ENCODE peak calls at places on chromosomes 6 and 20, in nine cellular contexts. One of them, this sample, is unnamed.

GRCh38 chr20:19924255-19924654 is 92.9 kb upstream of the NAA20 start:
- DNase-seq in PC-3: no peak
- DNase-seq in sigmoid colon: no peak
- DNase-seq in transverse colon: no peak
- DNase-seq in gastrocnemius medialis: no peak
- DNase-seq in fibroblast of lung: no peak
- DNase-seq in heart left ventricle: no peak
- DNase-seq in HCT116: no peak
- DNase-seq in Caco-2: no peak
- DNase-seq in this sample: no peak

GRCh38 chr20:25238319-25239037 is 9.4 kb upstream of the PYGB start:
- DNase-seq in PC-3: peak; percentile 41
- DNase-seq in sigmoid colon: peak; percentile 50
- DNase-seq in transverse colon: no peak
- DNase-seq in gastrocnemius medialis: no peak
- DNase-seq in fibroblast of lung: peak; percentile 68
- DNase-seq in heart left ventricle: no peak
- DNase-seq in HCT116: no peak
- DNase-seq in Caco-2: peak; percentile 4
- DNase-seq in this sample: no peak

GRCh38 chr6:159152014-159152413 is 17.2 kb upstream of the FNDC1 start:
- DNase-seq in PC-3: no peak
- DNase-seq in sigmoid colon: no peak
- DNase-seq in transverse colon: no peak
- DNase-seq in gastrocnemius medialis: no peak
- DNase-seq in fibroblast of lung: no peak
- DNase-seq in heart left ventricle: no peak
- DNase-seq in HCT116: no peak
- DNase-seq in Caco-2: no peak
- DNase-seq in this sample: no peak

GRCh38 chr20:52190437-52191131 is 995 bp downstream of the ZFP64 start:
- DNase-seq in PC-3: peak; percentile 81
- DNase-seq in sigmoid colon: no peak
- DNase-seq in transverse colon: peak; percentile 68
- DNase-seq in gastrocnemius medialis: no peak
- DNase-seq in fibroblast of lung: peak; percentile 17
- DNase-seq in heart left ventricle: peak; percentile 12
- DNase-seq in HCT116: peak; percentile 6
- DNase-seq in Caco-2: peak; percentile 67
- DNase-seq in this sample: no peak

GRCh38 chr6:43733471-43734293 is 36.3 kb upstream of the VEGFA start:
- DNase-seq in PC-3: no peak
- DNase-seq in sigmoid colon: no peak
- DNase-seq in transverse colon: no peak
- DNase-seq in gastrocnemius medialis: no peak
- DNase-seq in fibroblast of lung: no peak
- DNase-seq in heart left ventricle: no peak
- DNase-seq in HCT116: no peak
- DNase-seq in Caco-2: no peak
- DNase-seq in this sample: no peak

GRCh38 chr6:48426636-48427035 is 315.6 kb upstream of the PTCHD4 start:
- DNase-seq in PC-3: peak; percentile 40
- DNase-seq in sigmoid colon: no peak
- DNase-seq in transverse colon: no peak
- DNase-seq in gastrocnemius medialis: no peak
- DNase-seq in fibroblast of lung: peak; percentile 95
- DNase-seq in heart left ventricle: no peak
- DNase-seq in HCT116: no peak
- DNase-seq in Caco-2: no peak
- DNase-seq in this sample: no peak

GRCh38 chr6:147154454-147154853 is 49.8 kb upstream of the STXBP5 start:
- DNase-seq in PC-3: peak; percentile 94
- DNase-seq in sigmoid colon: no peak
- DNase-seq in transverse colon: no peak
- DNase-seq in gastrocnemius medialis: no peak
- DNase-seq in fibroblast of lung: peak; percentile 71
- DNase-seq in heart left ventricle: no peak
- DNase-seq in HCT116: no peak
- DNase-seq in Caco-2: no peak
- DNase-seq in this sample: no peak

GRCh38 chr6:63685453-63686379 is 50.1 kb downstream of the PHF3 start:
- DNase-seq in PC-3: no peak
- DNase-seq in sigmoid colon: no peak
- DNase-seq in transverse colon: no peak
- DNase-seq in gastrocnemius medialis: no peak
- DNase-seq in fibroblast of lung: no peak
- DNase-seq in heart left ventricle: no peak
- DNase-seq in HCT116: no peak
- DNase-seq in Caco-2: no peak
- DNase-seq in this sample: no peak

GRCh38 chr6:163866192-163866591 is 451.7 kb downstream of the QKI start:
- DNase-seq in PC-3: no peak
- DNase-seq in sigmoid colon: no peak
- DNase-seq in transverse colon: no peak
- DNase-seq in gastrocnemius medialis: no peak
- DNase-seq in fibroblast of lung: no peak
- DNase-seq in heart left ventricle: no peak
- DNase-seq in HCT116: no peak
- DNase-seq in Caco-2: no peak
- DNase-seq in this sample: no peak

GRCh38 chr6:81696505-81696904 is 56.0 kb downstream of the TENT5A start:
- DNase-seq in PC-3: peak; percentile 51
- DNase-seq in sigmoid colon: no peak
- DNase-seq in transverse colon: no peak
- DNase-seq in gastrocnemius medialis: no peak
- DNase-seq in fibroblast of lung: peak; percentile 2
- DNase-seq in heart left ventricle: no peak
- DNase-seq in HCT116: no peak
- DNase-seq in Caco-2: peak; percentile 38
- DNase-seq in this sample: no peak

GRCh38 chr6:82836022-82836575 is 229.5 kb downstream of the UBE3D start:
- DNase-seq in PC-3: no peak
- DNase-seq in sigmoid colon: no peak
- DNase-seq in transverse colon: no peak
- DNase-seq in gastrocnemius medialis: no peak
- DNase-seq in fibroblast of lung: no peak
- DNase-seq in heart left ventricle: no peak
- DNase-seq in HCT116: no peak
- DNase-seq in Caco-2: no peak
- DNase-seq in this sample: no peak

GRCh38 chr6:31972709-31973350 is 892 bp upstream of the DXO start:
- DNase-seq in PC-3: no peak
- DNase-seq in sigmoid colon: no peak
- DNase-seq in transverse colon: no peak
- DNase-seq in gastrocnemius medialis: no peak
- DNase-seq in fibroblast of lung: peak; percentile 25
- DNase-seq in heart left ventricle: no peak
- DNase-seq in HCT116: no peak
- DNase-seq in Caco-2: no peak
- DNase-seq in this sample: no peak

DNA sequence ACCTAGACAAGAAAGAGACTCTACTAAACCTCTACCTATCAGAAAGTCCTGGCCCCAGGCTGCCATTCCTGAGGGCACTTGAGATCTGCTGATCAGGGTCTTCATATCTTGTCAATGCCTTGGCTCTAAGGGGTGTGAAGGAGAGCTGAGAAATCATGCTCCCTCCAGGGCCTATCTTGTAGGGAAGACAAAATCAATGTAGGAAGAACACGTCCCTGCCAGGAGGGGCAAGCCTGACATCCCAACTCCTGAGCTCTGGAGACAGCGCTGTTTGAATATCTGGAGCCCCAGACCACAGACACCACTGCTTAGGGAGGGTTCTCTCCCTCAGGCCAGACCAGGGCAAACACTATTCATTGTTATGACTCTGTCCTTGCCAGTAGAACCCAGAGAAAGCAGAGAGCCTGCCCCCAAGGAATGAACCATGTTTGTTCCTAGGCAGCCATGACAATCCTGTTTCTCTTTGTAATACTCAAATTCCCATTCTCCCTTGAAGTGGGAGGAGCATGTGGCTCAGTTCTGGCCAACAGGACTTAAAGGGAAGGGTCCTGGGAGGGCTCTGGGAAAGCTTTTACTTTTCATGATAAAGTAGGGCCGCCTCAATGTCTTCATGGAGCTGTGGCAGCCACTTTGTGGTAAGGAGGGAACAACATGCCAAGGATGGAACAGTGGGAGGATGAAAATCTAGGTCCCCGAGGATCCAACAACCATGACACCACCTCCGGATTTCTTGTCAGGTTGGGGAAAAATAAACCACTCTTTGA is 1.8 kb upstream of the FASTKD5 start:
- DNase-seq in PC-3: no peak
- DNase-seq in sigmoid colon: no peak
- DNase-seq in transverse colon: no peak
- DNase-seq in gastrocnemius medialis: no peak
- DNase-seq in fibroblast of lung: no peak
- DNase-seq in heart left ventricle: no peak
- DNase-seq in HCT116: no peak
- DNase-seq in Caco-2: no peak
- DNase-seq in this sample: no peak
- H3K4me1 ChIP-seq in PC-3: peaks cover 14% of the 10 kb centered on the region
- H3K4me1 ChIP-seq in sigmoid colon: peaks cover 23% of the 10 kb centered on the region
- H3K4me1 ChIP-seq in transverse colon: peaks cover 31% of the 10 kb centered on the region
- H3K4me1 ChIP-seq in gastrocnemius medialis: peaks cover 31% of the 10 kb centered on the region
- H3K4me1 ChIP-seq in fibroblast of lung: peaks cover 2% of the 10 kb centered on the region
- H3K4me1 ChIP-seq in heart left ventricle: peaks cover 24% of the 10 kb centered on the region
- H3K4me1 ChIP-seq in HCT116: peaks cover 10% of the 10 kb centered on the region
- H3K4me1 ChIP-seq in Caco-2: peaks cover 8% of the 10 kb centered on the region
- H3K4me1 ChIP-seq in this sample: peaks cover 15% of the 10 kb centered on the region

GRCh38 chr6:142855877-142856606 is 88.9 kb downstream of the HIVEP2 start:
- DNase-seq in PC-3: no peak
- DNase-seq in sigmoid colon: no peak
- DNase-seq in transverse colon: no peak
- DNase-seq in gastrocnemius medialis: no peak
- DNase-seq in fibroblast of lung: no peak
- DNase-seq in heart left ventricle: no peak
- DNase-seq in HCT116: no peak
- DNase-seq in Caco-2: no peak
- DNase-seq in this sample: no peak

GRCh38 chr6:142853244-142854180 is 91.5 kb downstream of the HIVEP2 start:
- DNase-seq in PC-3: peak; percentile 92
- DNase-seq in sigmoid colon: no peak
- DNase-seq in transverse colon: peak; percentile 27
- DNase-seq in gastrocnemius medialis: no peak
- DNase-seq in fibroblast of lung: no peak
- DNase-seq in heart left ventricle: no peak
- DNase-seq in HCT116: no peak
- DNase-seq in Caco-2: no peak
- DNase-seq in this sample: no peak

GRCh38 chr6:142856607-142856856 is 88.4 kb downstream of the HIVEP2 start:
- DNase-seq in PC-3: no peak
- DNase-seq in sigmoid colon: no peak
- DNase-seq in transverse colon: no peak
- DNase-seq in gastrocnemius medialis: no peak
- DNase-seq in fibroblast of lung: no peak
- DNase-seq in heart left ventricle: no peak
- DNase-seq in HCT116: no peak
- DNase-seq in Caco-2: no peak
- DNase-seq in this sample: no peak

GRCh38 chr6:142856857-142857608 is 87.9 kb downstream of the HIVEP2 start:
- DNase-seq in PC-3: no peak
- DNase-seq in sigmoid colon: no peak
- DNase-seq in transverse colon: peak; percentile 32
- DNase-seq in gastrocnemius medialis: no peak
- DNase-seq in fibroblast of lung: no peak
- DNase-seq in heart left ventricle: no peak
- DNase-seq in HCT116: no peak
- DNase-seq in Caco-2: no peak
- DNase-seq in this sample: no peak

GRCh38 chr6:142854589-142855488 is 90.1 kb downstream of the HIVEP2 start:
- DNase-seq in PC-3: no peak
- DNase-seq in sigmoid colon: no peak
- DNase-seq in transverse colon: no peak
- DNase-seq in gastrocnemius medialis: no peak
- DNase-seq in fibroblast of lung: no peak
- DNase-seq in heart left ventricle: no peak
- DNase-seq in HCT116: no peak
- DNase-seq in Caco-2: no peak
- DNase-seq in this sample: no peak
- H3K4me1 ChIP-seq in PC-3: peaks cover 53% of the 10 kb centered on the region
- H3K4me1 ChIP-seq in sigmoid colon: peaks cover 11% of the 10 kb centered on the region
- H3K4me1 ChIP-seq in transverse colon: peaks cover 66% of the 10 kb centered on the region
- H3K4me1 ChIP-seq in gastrocnemius medialis: peaks cover 71% of the 10 kb centered on the region
- H3K4me1 ChIP-seq in fibroblast of lung: peaks cover 2% of the 10 kb centered on the region
- H3K4me1 ChIP-seq in heart left ventricle: peaks cover 12% of the 10 kb centered on the region
- H3K4me1 ChIP-seq in HCT116: no peaks in the 10 kb centered on the region
- H3K4me1 ChIP-seq in Caco-2: no peaks in the 10 kb centered on the region
- H3K4me1 ChIP-seq in this sample: peaks cover 34% of the 10 kb centered on the region

GRCh38 chr20:44572551-44573500 is 9.6 kb upstream of the PKIG start:
- DNase-seq in PC-3: peak; percentile 95
- DNase-seq in sigmoid colon: peak; percentile 86
- DNase-seq in transverse colon: peak; percentile 24
- DNase-seq in gastrocnemius medialis: peak; percentile 85
- DNase-seq in fibroblast of lung: peak; percentile 84
- DNase-seq in heart left ventricle: peak; percentile 71
- DNase-seq in HCT116: no peak
- DNase-seq in Caco-2: no peak
- DNase-seq in this sample: no peak
- H3K4me1 ChIP-seq in PC-3: peaks cover 48% of the 10 kb centered on the region
- H3K4me1 ChIP-seq in sigmoid colon: peaks cover 78% of the 10 kb centered on the region
- H3K4me1 ChIP-seq in transverse colon: peaks cover 42% of the 10 kb centered on the region
- H3K4me1 ChIP-seq in gastrocnemius medialis: peaks cover 46% of the 10 kb centered on the region
- H3K4me1 ChIP-seq in fibroblast of lung: peaks cover 13% of the 10 kb centered on the region
- H3K4me1 ChIP-seq in heart left ventricle: peaks cover 11% of the 10 kb centered on the region
- H3K4me1 ChIP-seq in HCT116: peaks cover 16% of the 10 kb centered on the region
- H3K4me1 ChIP-seq in Caco-2: peaks cover 9% of the 10 kb centered on the region
- H3K4me1 ChIP-seq in this sample: peaks cover 12% of the 10 kb centered on the region

GRCh38 chr20:21511485-21511849 is 2.4 kb downstream of the NKX2-2 start:
- DNase-seq in PC-3: no peak
- DNase-seq in sigmoid colon: no peak
- DNase-seq in transverse colon: no peak
- DNase-seq in gastrocnemius medialis: no peak
- DNase-seq in fibroblast of lung: no peak
- DNase-seq in heart left ventricle: no peak
- DNase-seq in HCT116: no peak
- DNase-seq in Caco-2: no peak
- DNase-seq in this sample: no peak

GRCh38 chr20:21513181-21513663 is 642 bp downstream of the NKX2-2 start:
- DNase-seq in PC-3: no peak
- DNase-seq in sigmoid colon: no peak
- DNase-seq in transverse colon: no peak
- DNase-seq in gastrocnemius medialis: no peak
- DNase-seq in fibroblast of lung: no peak
- DNase-seq in heart left ventricle: no peak
- DNase-seq in HCT116: no peak
- DNase-seq in Caco-2: no peak
- DNase-seq in this sample: no peak

GRCh38 chr20:21513881-21514540 is at the start of gene NKX2-2:
- DNase-seq in PC-3: no peak
- DNase-seq in sigmoid colon: no peak
- DNase-seq in transverse colon: no peak
- DNase-seq in gastrocnemius medialis: no peak
- DNase-seq in fibroblast of lung: no peak
- DNase-seq in heart left ventricle: no peak
- DNase-seq in HCT116: no peak
- DNase-seq in Caco-2: no peak
- DNase-seq in this sample: no peak

GRCh38 chr20:21511850-21512633 is 1.8 kb downstream of the NKX2-2 start:
- DNase-seq in PC-3: no peak
- DNase-seq in sigmoid colon: no peak
- DNase-seq in transverse colon: no peak
- DNase-seq in gastrocnemius medialis: no peak
- DNase-seq in fibroblast of lung: no peak
- DNase-seq in heart left ventricle: no peak
- DNase-seq in HCT116: no peak
- DNase-seq in Caco-2: no peak
- DNase-seq in this sample: no peak

GRCh38 chr20:21512634-21513180 is 1.2 kb downstream of the NKX2-2 start:
- DNase-seq in PC-3: no peak
- DNase-seq in sigmoid colon: no peak
- DNase-seq in transverse colon: no peak
- DNase-seq in gastrocnemius medialis: no peak
- DNase-seq in fibroblast of lung: no peak
- DNase-seq in heart left ventricle: no peak
- DNase-seq in HCT116: no peak
- DNase-seq in Caco-2: no peak
- DNase-seq in this sample: no peak
- H3K4me1 ChIP-seq in PC-3: peaks cover 8% of the 10 kb centered on the region
- H3K4me1 ChIP-seq in sigmoid colon: peaks cover 72% of the 10 kb centered on the region
- H3K4me1 ChIP-seq in transverse colon: peaks cover 64% of the 10 kb centered on the region
- H3K4me1 ChIP-seq in gastrocnemius medialis: peaks cover 47% of the 10 kb centered on the region
- H3K4me1 ChIP-seq in fibroblast of lung: no peaks in the 10 kb centered on the region
- H3K4me1 ChIP-seq in heart left ventricle: peaks cover 34% of the 10 kb centered on the region
- H3K4me1 ChIP-seq in HCT116: no peaks in the 10 kb centered on the region
- H3K4me1 ChIP-seq in Caco-2: no peaks in the 10 kb centered on the region
- H3K4me1 ChIP-seq in this sample: peaks cover 28% of the 10 kb centered on the region

This sample was measured in thoracic aorta.